ENCODE peak calls at places on chromosomes 4 and X, in five cellular contexts. One of them, this sample, is unnamed.

GRCh38 chr4:143291334-143291733 is 45.3 kb upstream of the GAB1 start:
- DNase-seq in breast epithelium: no peak
- DNase-seq in bronchial epithelial cell: peak; percentile 64
- DNase-seq in suprapubic skin: no peak
- DNase-seq in A549: no peak
- DNase-seq in this sample: no peak

GRCh38 chrX:45664727-45665290 is 464.1 kb upstream of the DIPK2B start:
- DNase-seq in breast epithelium: no peak
- DNase-seq in bronchial epithelial cell: no peak
- DNase-seq in suprapubic skin: no peak
- DNase-seq in A549: no peak
- DNase-seq in this sample: no peak

GRCh38 chr4:30938956-30939528 is 218.9 kb downstream of the PCDH7 start:
- DNase-seq in breast epithelium: no peak
- DNase-seq in bronchial epithelial cell: peak; percentile 65
- DNase-seq in suprapubic skin: no peak
- DNase-seq in A549: no peak
- DNase-seq in this sample: no peak

GRCh38 chr4:100995671-100996070 is 351.7 kb downstream of the PPP3CA start:
- DNase-seq in breast epithelium: no peak
- DNase-seq in bronchial epithelial cell: no peak
- DNase-seq in suprapubic skin: no peak
- DNase-seq in A549: no peak
- DNase-seq in this sample: no peak

GRCh38 chr4:38179690-38180299 is 219.6 kb downstream of the PTTG2 start:
- DNase-seq in breast epithelium: peak; percentile 70
- DNase-seq in bronchial epithelial cell: peak; percentile 74
- DNase-seq in suprapubic skin: no peak
- DNase-seq in A549: peak; percentile 55
- DNase-seq in this sample: peak; percentile 73

GRCh38 chr4:139798456-139798855 is 132.8 kb downstream of the MGST2 start:
- DNase-seq in breast epithelium: no peak
- DNase-seq in bronchial epithelial cell: peak; percentile 72
- DNase-seq in suprapubic skin: no peak
- DNase-seq in A549: no peak
- DNase-seq in this sample: no peak

GRCh38 chr4:17142232-17142711 is 243.8 kb upstream of the LDB2 start:
- DNase-seq in breast epithelium: no peak
- DNase-seq in bronchial epithelial cell: peak; percentile 0
- DNase-seq in suprapubic skin: no peak
- DNase-seq in A549: no peak
- DNase-seq in this sample: no peak

GRCh38 chrX:153755136-153755535 is 8.9 kb upstream of the PLXNB3 start:
- DNase-seq in breast epithelium: no peak
- DNase-seq in bronchial epithelial cell: no peak
- DNase-seq in suprapubic skin: no peak
- DNase-seq in A549: no peak
- DNase-seq in this sample: no peak

GRCh38 chr4:14888790-14889189 is 113.5 kb upstream of the CPEB2 start:
- DNase-seq in breast epithelium: no peak
- DNase-seq in bronchial epithelial cell: peak; percentile 94
- DNase-seq in suprapubic skin: no peak
- DNase-seq in A549: peak; percentile 21
- DNase-seq in this sample: no peak

GRCh38 chr4:177182728-177183127 is 126.9 kb upstream of the NEIL3 start:
- DNase-seq in breast epithelium: no peak
- DNase-seq in bronchial epithelial cell: no peak
- DNase-seq in suprapubic skin: no peak
- DNase-seq in A549: no peak
- DNase-seq in this sample: no peak

DNA sequence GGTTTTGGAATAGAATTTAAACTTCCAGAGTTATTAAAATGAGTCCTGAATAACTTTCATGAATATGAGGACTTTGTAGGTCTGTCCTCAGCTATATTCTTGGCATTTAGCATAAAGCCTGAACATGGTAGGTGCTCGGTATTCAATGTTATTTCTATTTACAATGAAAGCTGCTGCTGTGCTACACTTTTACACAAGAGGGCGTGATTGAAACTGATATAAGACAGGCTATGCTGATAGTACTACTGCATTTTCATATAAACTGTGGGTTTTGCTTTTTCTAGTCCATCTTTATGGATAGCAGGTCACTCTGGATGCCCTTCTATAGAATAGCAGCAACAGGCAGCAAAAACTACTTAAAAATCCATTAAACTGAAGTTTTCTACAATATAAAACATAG is 12.3 kb upstream of the GNPDA2 start:
- DNase-seq in breast epithelium: no peak
- DNase-seq in bronchial epithelial cell: no peak
- DNase-seq in suprapubic skin: no peak
- DNase-seq in A549: peak; percentile 4
- DNase-seq in this sample: no peak
- TF ChIP-seq CTCF in breast epithelium: no peak
- TF ChIP-seq CTCF in bronchial epithelial cell: no peak
- TF ChIP-seq CTCF in suprapubic skin: no peak
- TF ChIP-seq CTCF in A549: no peak
- TF ChIP-seq CTCF in this sample: no peak

GRCh38 chr4:11599044-11599443 is 170.3 kb upstream of the HS3ST1 start:
- DNase-seq in breast epithelium: no peak
- DNase-seq in bronchial epithelial cell: peak; percentile 64
- DNase-seq in suprapubic skin: no peak
- DNase-seq in A549: no peak
- DNase-seq in this sample: no peak
- TF ChIP-seq CTCF in breast epithelium: no peak
- TF ChIP-seq CTCF in bronchial epithelial cell: no peak
- TF ChIP-seq CTCF in suprapubic skin: no peak
- TF ChIP-seq CTCF in A549: no peak
- TF ChIP-seq CTCF in this sample: no peak

GRCh38 chrX:52558140-52558539 is 41.3 kb upstream of the XAGE1B start:
- DNase-seq in breast epithelium: no peak
- DNase-seq in bronchial epithelial cell: no peak
- DNase-seq in suprapubic skin: no peak
- DNase-seq in A549: no peak
- DNase-seq in this sample: no peak
- TF ChIP-seq CTCF in breast epithelium: no peak
- TF ChIP-seq CTCF in bronchial epithelial cell: no peak
- TF ChIP-seq CTCF in suprapubic skin: no peak
- TF ChIP-seq CTCF in A549: no peak
- TF ChIP-seq CTCF in this sample: no peak

GRCh38 chrX:57285001-57285400 is 1.5 kb upstream of the FAAH2 start:
- DNase-seq in breast epithelium: no peak
- DNase-seq in bronchial epithelial cell: no peak
- DNase-seq in suprapubic skin: no peak
- DNase-seq in A549: no peak
- DNase-seq in this sample: no peak

GRCh38 chrX:57289089-57289488 is 2.6 kb downstream of the FAAH2 start:
- DNase-seq in breast epithelium: no peak
- DNase-seq in bronchial epithelial cell: peak; percentile 71
- DNase-seq in suprapubic skin: no peak
- DNase-seq in A549: no peak
- DNase-seq in this sample: no peak

GRCh38 chrX:57282568-57282967 is 3.9 kb upstream of the FAAH2 start:
- DNase-seq in breast epithelium: no peak
- DNase-seq in bronchial epithelial cell: peak; percentile 10
- DNase-seq in suprapubic skin: no peak
- DNase-seq in A549: peak; percentile 4
- DNase-seq in this sample: no peak

DNA sequence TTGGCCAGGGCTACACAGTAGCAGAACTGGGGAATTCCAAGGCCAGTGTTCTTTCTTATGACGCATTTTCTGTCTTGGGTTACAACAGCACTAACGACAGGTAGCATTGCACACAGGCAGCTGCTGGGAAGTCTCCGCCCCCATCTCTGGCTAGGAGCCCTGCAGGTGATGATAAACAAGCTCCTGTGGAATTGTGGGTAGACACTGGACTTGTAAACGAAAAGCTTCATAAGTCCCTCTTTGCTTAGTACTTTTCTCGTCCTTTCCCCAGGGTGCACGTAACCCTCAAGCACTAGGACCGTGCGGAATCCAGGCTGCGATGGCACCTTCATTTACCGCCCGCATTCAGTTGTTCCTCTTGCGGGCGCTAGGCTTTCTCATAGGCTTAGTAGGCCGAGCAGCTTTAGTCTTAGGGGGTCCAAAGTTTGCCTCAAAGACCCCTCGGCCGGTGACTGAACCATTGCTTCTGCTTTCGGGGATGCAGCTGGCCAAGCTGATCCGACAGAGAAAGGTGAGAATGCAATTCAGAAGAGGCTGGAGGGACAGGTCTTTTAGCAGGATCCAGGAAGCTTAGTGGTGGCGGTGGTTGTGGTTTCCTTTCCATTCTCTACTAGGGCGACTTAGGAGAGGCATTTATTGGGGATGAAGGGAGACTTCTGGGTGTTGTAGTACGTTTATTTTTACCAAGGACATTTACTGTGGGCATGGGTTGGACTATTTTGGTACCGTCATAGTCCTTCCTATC is at the start of gene FAAH2:
- DNase-seq in breast epithelium: peak; percentile 57
- DNase-seq in bronchial epithelial cell: peak; percentile 95
- DNase-seq in suprapubic skin: no peak
- DNase-seq in A549: peak; percentile 30
- DNase-seq in this sample: peak; percentile 84
- TF ChIP-seq CTCF in breast epithelium: no peak
- TF ChIP-seq CTCF in bronchial epithelial cell: peak; percentile 2
- TF ChIP-seq CTCF in suprapubic skin: no peak
- TF ChIP-seq CTCF in A549: no peak
- TF ChIP-seq CTCF in this sample: no peak

DNA sequence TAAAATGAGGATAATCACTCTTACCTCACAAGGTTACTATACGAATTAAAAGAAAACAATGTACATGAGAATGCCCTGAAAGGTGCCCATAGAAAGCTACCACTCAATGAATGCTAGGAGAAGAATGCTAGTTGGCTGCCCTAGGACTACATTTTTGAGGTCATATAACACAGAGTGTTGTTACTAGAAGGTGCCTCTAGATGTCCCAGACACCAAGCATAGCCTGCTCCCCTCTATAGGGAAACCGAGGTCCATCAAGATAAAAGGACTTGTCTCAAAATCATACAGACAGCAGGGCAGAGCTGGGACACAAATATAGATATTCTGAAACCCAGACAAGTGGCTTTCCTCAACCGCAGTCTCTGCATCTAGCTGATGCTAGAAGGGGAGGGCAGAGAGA is 147.0 kb upstream of the ARHGEF9 start:
- DNase-seq in breast epithelium: no peak
- DNase-seq in bronchial epithelial cell: no peak
- DNase-seq in suprapubic skin: no peak
- DNase-seq in A549: no peak
- DNase-seq in this sample: no peak
- TF ChIP-seq CTCF in breast epithelium: no peak
- TF ChIP-seq CTCF in bronchial epithelial cell: no peak
- TF ChIP-seq CTCF in suprapubic skin: no peak
- TF ChIP-seq CTCF in A549: no peak
- TF ChIP-seq CTCF in this sample: no peak

GRCh38 chr4:42359686-42360085 is 37.6 kb upstream of the SHISA3 start:
- DNase-seq in breast epithelium: no peak
- DNase-seq in bronchial epithelial cell: no peak
- DNase-seq in suprapubic skin: no peak
- DNase-seq in A549: no peak
- DNase-seq in this sample: no peak
- TF ChIP-seq CTCF in breast epithelium: no peak
- TF ChIP-seq CTCF in bronchial epithelial cell: no peak
- TF ChIP-seq CTCF in suprapubic skin: no peak
- TF ChIP-seq CTCF in A549: no peak
- TF ChIP-seq CTCF in this sample: no peak